ENCODE peak calls at places on chromosomes 11 and 22, in four cellular contexts. One of them, this sample, is unnamed.
A peak's percentile ranks its signal among the peaks of the same experiment; 100 is the strongest.

GRCh38 chr22:27719535-27720227 is 81.9 kb downstream of the MN1 start:
- DNase-seq in GM12878: no peak
- DNase-seq in SK-N-SH: no peak
- DNase-seq in K562: peak; percentile 62
- DNase-seq in this sample: no peak

GRCh38 chr11:64545605-64546004 is 45.4 kb upstream of the SLC22A12 start:
- DNase-seq in GM12878: no peak
- DNase-seq in SK-N-SH: no peak
- DNase-seq in K562: no peak
- DNase-seq in this sample: no peak

GRCh38 chr22:39707816-39708215 is 137.3 kb downstream of the CACNA1I start:
- DNase-seq in GM12878: no peak
- DNase-seq in SK-N-SH: no peak
- DNase-seq in K562: no peak
- DNase-seq in this sample: no peak

GRCh38 chr11:63896071-63896470 is 20.9 kb downstream of the RCOR2 start:
- DNase-seq in GM12878: no peak
- DNase-seq in SK-N-SH: no peak
- DNase-seq in K562: no peak
- DNase-seq in this sample: no peak

GRCh38 chr11:128915148-128915519 is 24.0 kb downstream of the KCNJ5 start:
- DNase-seq in GM12878: no peak
- DNase-seq in SK-N-SH: no peak
- DNase-seq in K562: no peak
- DNase-seq in this sample: no peak

GRCh38 chr11:116696381-116696941 is 76.3 kb downstream of the BUD13 start:
- DNase-seq in GM12878: no peak
- DNase-seq in SK-N-SH: peak; percentile 21
- DNase-seq in K562: no peak
- DNase-seq in this sample: peak; percentile 32

GRCh38 chr11:2826679-2827056 is 58.9 kb downstream of the CDKN1C start:
- DNase-seq in GM12878: no peak
- DNase-seq in SK-N-SH: no peak
- DNase-seq in K562: no peak
- DNase-seq in this sample: no peak

GRCh38 chr22:19167106-19167869 is 11.2 kb downstream of the SLC25A1 start:
- DNase-seq in GM12878: no peak
- DNase-seq in SK-N-SH: no peak
- DNase-seq in K562: no peak
- DNase-seq in this sample: no peak

GRCh38 chr22:45968751-45969413 is 8.1 kb downstream of the WNT7B start:
- DNase-seq in GM12878: no peak
- DNase-seq in SK-N-SH: peak; percentile 24
- DNase-seq in K562: no peak
- DNase-seq in this sample: no peak

GRCh38 chr11:61022311-61023085 is 51.0 kb downstream of the CD6 start:
- DNase-seq in GM12878: no peak
- DNase-seq in SK-N-SH: no peak
- DNase-seq in K562: no peak
- DNase-seq in this sample: no peak

GRCh38 chr22:35531202-35531601 is 9.4 kb upstream of the RASD2 start:
- DNase-seq in GM12878: no peak
- DNase-seq in SK-N-SH: no peak
- DNase-seq in K562: no peak
- DNase-seq in this sample: no peak

GRCh38 chr11:6638437-6638836 is 17.2 kb downstream of the DCHS1 start:
- DNase-seq in GM12878: no peak
- DNase-seq in SK-N-SH: no peak
- DNase-seq in K562: no peak
- DNase-seq in this sample: no peak

GRCh38 chr11:12523180-12523924 is 146.0 kb downstream of the PARVA start:
- DNase-seq in GM12878: no peak
- DNase-seq in SK-N-SH: peak; percentile 73
- DNase-seq in K562: no peak
- DNase-seq in this sample: no peak

GRCh38 chr22:39997939-39998726 is 3.4 kb downstream of the FAM83F start:
- DNase-seq in GM12878: no peak
- DNase-seq in SK-N-SH: peak; percentile 76
- DNase-seq in K562: no peak
- DNase-seq in this sample: peak; percentile 64

GRCh38 chr11:2781413-2782274 is 81.8 kb upstream of the KCNQ1OT1 start:
- DNase-seq in GM12878: no peak
- DNase-seq in SK-N-SH: no peak
- DNase-seq in K562: peak; percentile 18
- DNase-seq in this sample: peak; percentile 9

GRCh38 chr11:66834539-66834845 is 8.7 kb upstream of the RCE1 start:
- DNase-seq in GM12878: no peak
- DNase-seq in SK-N-SH: no peak
- DNase-seq in K562: no peak
- DNase-seq in this sample: no peak

GRCh38 chr11:66841861-66842260 is 1.4 kb upstream of the RCE1 start:
- DNase-seq in GM12878: no peak
- DNase-seq in SK-N-SH: no peak
- DNase-seq in K562: no peak
- DNase-seq in this sample: no peak

GRCh38 chr11:66840317-66841091 is 2.7 kb upstream of the RCE1 start:
- DNase-seq in GM12878: no peak
- DNase-seq in SK-N-SH: no peak
- DNase-seq in K562: no peak
- DNase-seq in this sample: no peak

GRCh38 chr11:66834943-66835342 is 8.3 kb upstream of the RCE1 start:
- DNase-seq in GM12878: no peak
- DNase-seq in SK-N-SH: no peak
- DNase-seq in K562: peak; percentile 71
- DNase-seq in this sample: no peak

GRCh38 chr11:66835762-66836405 is 7.4 kb upstream of the RCE1 start:
- DNase-seq in GM12878: no peak
- DNase-seq in SK-N-SH: no peak
- DNase-seq in K562: no peak
- DNase-seq in this sample: no peak
- TF ChIP-seq USF1 in GM12878: no peak
- TF ChIP-seq USF1 in SK-N-SH: no peak
- TF ChIP-seq USF1 in K562: no peak
- TF ChIP-seq USF1 in this sample: no peak

DNA sequence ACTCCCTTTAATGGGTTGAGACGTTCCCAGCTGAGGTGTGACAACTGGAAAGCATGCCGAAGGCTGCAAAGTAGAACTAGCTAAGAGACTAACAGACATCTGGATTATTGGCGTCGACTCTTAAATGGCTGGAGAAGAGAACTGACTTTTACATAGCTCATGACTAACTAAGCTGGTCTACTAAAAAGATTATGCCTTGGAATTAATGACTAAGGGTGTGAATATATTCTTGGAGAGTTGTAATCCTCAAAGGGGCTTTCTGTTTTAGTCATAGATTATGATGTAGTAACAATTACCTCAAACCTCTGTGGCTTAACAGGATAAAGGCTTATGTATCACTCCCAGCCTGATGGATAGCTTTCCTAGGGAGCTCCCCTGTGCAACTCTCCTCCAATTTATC is 39.5 kb upstream of the SLC5A12 start:
- DNase-seq in GM12878: no peak
- DNase-seq in SK-N-SH: no peak
- DNase-seq in K562: no peak
- DNase-seq in this sample: no peak
- TF ChIP-seq USF1 in GM12878: no peak
- TF ChIP-seq USF1 in SK-N-SH: no peak
- TF ChIP-seq USF1 in K562: no peak
- TF ChIP-seq USF1 in this sample: no peak

DNA sequence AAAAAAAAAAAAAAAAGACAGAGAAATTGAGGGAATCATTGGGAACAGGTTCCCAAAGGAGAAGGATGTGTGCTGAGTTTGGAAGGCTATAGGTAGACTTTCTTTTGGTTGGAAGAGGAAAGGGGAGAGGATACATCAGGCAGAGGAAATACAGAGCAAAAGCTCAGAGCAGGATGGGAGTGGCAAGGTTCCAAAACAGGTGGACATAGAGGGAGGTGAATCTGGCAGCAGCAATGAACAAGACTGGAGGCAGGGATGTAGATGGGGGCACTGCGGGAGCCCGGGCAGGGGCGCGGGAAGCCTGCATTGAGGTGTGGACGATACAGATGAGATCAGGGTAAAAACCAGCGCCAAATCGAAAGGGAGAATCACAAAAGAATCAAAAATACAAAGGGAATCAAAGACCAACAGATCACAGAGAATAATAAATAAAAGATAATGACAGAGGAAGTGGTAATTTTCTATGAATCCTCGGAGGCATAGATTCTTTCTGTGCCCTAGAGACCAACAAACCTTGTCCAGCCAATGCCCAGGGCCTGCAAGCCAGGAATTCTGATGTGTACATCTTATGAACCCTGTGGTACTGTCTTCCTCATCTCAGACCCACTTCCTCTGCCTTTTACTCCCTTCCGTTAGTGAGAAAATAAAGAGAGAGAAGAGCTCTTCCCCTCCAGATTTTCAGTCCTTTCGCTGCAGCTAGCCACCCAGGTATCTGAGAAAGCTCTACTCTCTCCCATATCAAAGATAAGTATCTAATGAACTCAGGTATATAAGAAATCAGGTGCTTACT is 70.3 kb downstream of the SLC1A2 start:
- DNase-seq in GM12878: no peak
- DNase-seq in SK-N-SH: no peak
- DNase-seq in K562: no peak
- DNase-seq in this sample: no peak
- TF ChIP-seq USF1 in GM12878: no peak
- TF ChIP-seq USF1 in SK-N-SH: no peak
- TF ChIP-seq USF1 in K562: no peak
- TF ChIP-seq USF1 in this sample: no peak

DNA sequence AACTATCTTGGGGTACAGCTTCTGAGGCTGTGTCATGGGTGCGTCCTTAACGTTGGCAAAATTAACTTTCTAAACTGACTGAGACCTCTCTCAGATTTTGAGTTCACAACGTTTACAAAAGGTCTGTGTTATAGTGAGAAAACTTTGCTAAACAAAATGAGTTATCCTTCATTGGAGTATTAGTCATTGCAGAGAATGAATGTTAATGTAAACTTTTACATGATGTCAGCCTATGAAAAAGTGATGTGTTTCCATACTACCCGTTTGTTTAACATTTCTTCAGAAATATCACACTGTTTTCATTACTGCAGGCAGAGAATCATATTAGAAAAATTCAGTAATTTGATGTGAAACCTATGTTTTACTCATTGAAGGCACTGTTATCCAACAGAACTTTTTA is 32.1 kb downstream of the HSD17B12 start:
- DNase-seq in GM12878: no peak
- DNase-seq in SK-N-SH: no peak
- DNase-seq in K562: no peak
- DNase-seq in this sample: no peak
- TF ChIP-seq USF1 in GM12878: no peak
- TF ChIP-seq USF1 in SK-N-SH: no peak
- TF ChIP-seq USF1 in K562: no peak
- TF ChIP-seq USF1 in this sample: no peak

DNA sequence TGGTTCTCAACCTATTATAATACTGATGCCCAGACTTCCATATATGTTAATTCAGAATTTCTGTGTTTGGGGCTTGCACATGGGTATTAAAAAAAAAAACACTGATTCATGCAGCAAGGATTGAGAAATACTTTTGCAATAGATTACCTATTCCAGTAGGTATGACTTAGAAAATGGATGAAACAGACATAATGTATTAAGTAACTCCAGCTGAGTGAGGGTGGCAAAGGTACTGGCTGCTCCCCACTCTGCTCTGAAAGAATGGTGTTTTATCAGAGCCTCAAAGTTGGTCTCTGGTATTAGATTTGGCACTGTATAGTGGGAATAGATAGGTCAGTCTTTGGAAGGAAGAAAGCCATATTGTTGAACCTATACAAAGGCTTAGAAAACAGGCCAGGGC is 234.3 kb upstream of the FOLH1 start:
- DNase-seq in GM12878: no peak
- DNase-seq in SK-N-SH: no peak
- DNase-seq in K562: no peak
- DNase-seq in this sample: no peak
- TF ChIP-seq USF1 in GM12878: no peak
- TF ChIP-seq USF1 in SK-N-SH: no peak
- TF ChIP-seq USF1 in K562: no peak
- TF ChIP-seq USF1 in this sample: no peak

GRCh38 chr11:119448380-119448779 is 25.4 kb upstream of the THY1 start:
- DNase-seq in GM12878: no peak
- DNase-seq in SK-N-SH: no peak
- DNase-seq in K562: no peak
- DNase-seq in this sample: no peak

GRCh38 chr11:119446434-119446833 is 23.5 kb upstream of the THY1 start:
- DNase-seq in GM12878: no peak
- DNase-seq in SK-N-SH: no peak
- DNase-seq in K562: no peak
- DNase-seq in this sample: no peak

GRCh38 chr11:119449498-119449897 is 26.5 kb upstream of the THY1 start:
- DNase-seq in GM12878: no peak
- DNase-seq in SK-N-SH: no peak
- DNase-seq in K562: no peak
- DNase-seq in this sample: no peak

GRCh38 chr11:119446871-119447663 is 24.1 kb upstream of the THY1 start:
- DNase-seq in GM12878: no peak
- DNase-seq in SK-N-SH: no peak
- DNase-seq in K562: no peak
- DNase-seq in this sample: no peak

DNA sequence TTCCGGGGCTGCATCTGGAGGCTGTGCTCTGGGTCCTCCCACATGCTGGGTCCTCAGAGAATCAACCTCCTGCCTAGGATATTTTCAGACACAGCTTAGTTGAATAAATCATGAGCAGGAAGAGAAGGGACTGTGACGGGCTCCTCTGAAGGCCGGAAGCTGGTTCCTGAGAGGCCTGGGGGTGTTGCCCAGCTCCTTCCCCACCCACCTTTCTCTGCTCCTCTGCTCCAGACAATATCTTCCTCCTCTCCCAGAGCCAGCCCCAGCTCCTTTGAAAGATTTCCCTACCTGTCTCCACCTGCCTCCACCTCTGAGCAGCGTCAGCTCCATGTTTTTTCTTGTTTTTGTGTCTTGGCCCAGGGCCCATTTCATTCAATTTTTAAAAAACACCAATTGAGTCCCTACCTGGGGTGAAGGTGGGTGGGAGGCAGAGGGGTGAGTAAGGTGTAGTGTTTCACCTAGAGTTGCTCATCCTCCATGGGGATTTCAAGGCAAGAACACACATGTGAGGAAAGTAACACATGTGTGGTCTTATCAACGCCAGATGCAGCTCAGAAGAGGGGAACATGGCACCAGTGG is 24.8 kb upstream of the THY1 start:
- DNase-seq in GM12878: no peak
- DNase-seq in SK-N-SH: no peak
- DNase-seq in K562: no peak
- DNase-seq in this sample: no peak
- TF ChIP-seq USF1 in GM12878: no peak
- TF ChIP-seq USF1 in SK-N-SH: no peak
- TF ChIP-seq USF1 in K562: no peak
- TF ChIP-seq USF1 in this sample: no peak